ENCODE peak calls at places on chromosomes 6 and 20, in four cellular contexts. O is IMR-90, Z is H1, J is H9. H is an unnamed sample.

GRCh38 chr6:39188577-39188976 is 40.7 kb downstream of the KCNK5 start:
- DNase-seq in J (no peak), O (no peak), Z (no peak), H (no peak)

GRCh38 chr6:78947962-78948361 is 80.6 kb downstream of the IRAK1BP1 start:
- DNase-seq in Z (no peak), J (no peak), O (peak), H (no peak)

GRCh38 chr6:21560249-21560648 is 33.3 kb upstream of the SOX4 start:
- DNase-seq in J (no peak), O (no peak), Z (no peak), H (no peak)

GRCh38 chr20:22717466-22717865 is 133.1 kb upstream of the FOXA2 start:
- DNase-seq in Z (no peak), J (no peak), O (no peak), H (peak)

GRCh38 chr6:100160913-100161312 is 166.9 kb upstream of the MCHR2 start:
- DNase-seq in J (peak), O (no peak), Z (no peak), H (peak)

GRCh38 chr20:21027569-21027968 is 78.6 kb downstream of the LINC00237 start:
- DNase-seq in O (no peak), J (peak), Z (peak), H (peak)

GRCh38 chr20:20038586-20038985 is 13.7 kb downstream of the CRNKL1 start:
- DNase-seq in Z (no peak), J (no peak), O (no peak), H (no peak)

GRCh38 chr6:3775906-3776305 is 24.4 kb upstream of the PXDC1 start:
- DNase-seq in O (no peak), Z (no peak), J (no peak), H (no peak)

GRCh38 chr6:97765480-97765879 is 482.5 kb upstream of the MMS22L start:
- DNase-seq in O (peak), J (no peak), Z (no peak), H (no peak)

GRCh38 chr6:25302677-25303128 is 23.5 kb downstream of the CARMIL1 start:
- DNase-seq in O (peak), J (no peak), Z (no peak), H (no peak)

GRCh38 chr6:136290406-136291010 is 862 bp upstream of the BCLAF1 start:
- DNase-seq in Z (peak), J (peak), O (peak), H (peak)

GRCh38 chr20:4869290-4870193 is 131.8 kb downstream of the SLC23A2 start:
- DNase-seq in O (peak), Z (no peak), J (no peak), H (no peak)

GRCh38 chr20:11564491-11564890 is 353.2 kb upstream of the BTBD3 start:
- DNase-seq in J (peak), O (no peak), Z (no peak), H (peak)

GRCh38 chr6:63269470-63269869 is 50.3 kb downstream of the LGSN start:
- DNase-seq in O (no peak), Z (no peak), J (no peak), H (peak)

GRCh38 chr6:34528996-34529664 is 27.0 kb downstream of the SPDEF start:
- DNase-seq in J (no peak), O (no peak), Z (no peak), H (no peak)

GRCh38 chr6:157699777-157700636 is 123.0 kb upstream of the SNX9 start:
- DNase-seq in Z (no peak), O (no peak), J (peak), H (peak)

GRCh38 chr6:3844097-3844463 is 5.1 kb upstream of the FAM50B start:
- DNase-seq in Z (no peak), O (peak), J (no peak), H (no peak)

GRCh38 chr6:159633196-159633595 is 59.8 kb downstream of the SOD2 start:
- DNase-seq in Z (peak), J (no peak), O (peak), H (peak)

GRCh38 chr20:35000922-35001595 is 45.4 kb downstream of the MYH7B start:
- DNase-seq in J (no peak), Z (no peak), O (no peak), H (no peak)

GRCh38 chr20:31472395-31473330 is 2.3 kb downstream of the DEFB124 start:
- DNase-seq in Z (no peak), O (no peak), J (no peak), H (no peak)

GRCh38 chr6:116159782-116160524 is 34.0 kb upstream of the COL10A1 start:
- DNase-seq in O (peak), Z (no peak), J (no peak), H (no peak)

GRCh38 chr6:88725111-88725711 is 238.2 kb downstream of the RNGTT start:
- DNase-seq in Z (peak), J (peak), O (peak), H (peak)

GRCh38 chr6:78397537-78397936 is 469.8 kb upstream of the IRAK1BP1 start:
- DNase-seq in O (no peak), J (no peak), Z (no peak), H (no peak)

GRCh38 chr6:123668965-123669591 is 32.3 kb upstream of the TRDN start:
- DNase-seq in J (no peak), Z (no peak), O (no peak), H (no peak)

GRCh38 chr6:167129159-167129558 is 6.3 kb downstream of the CCR6 start:
- DNase-seq in O (no peak), Z (no peak), J (no peak), H (no peak)

GRCh38 chr6:167130008-167130677 is 7.2 kb downstream of the CCR6 start:
- DNase-seq in O (no peak), Z (no peak), J (no peak), H (no peak)

GRCh38 chr6:167130712-167131684 is 8.1 kb downstream of the CCR6 start:
- DNase-seq in O (no peak), J (no peak), Z (no peak), H (no peak)

GRCh38 chr6:167127785-167128531 is 5.1 kb downstream of the CCR6 start:
- DNase-seq in J (no peak), O (no peak), Z (no peak), H (no peak)

DNA sequence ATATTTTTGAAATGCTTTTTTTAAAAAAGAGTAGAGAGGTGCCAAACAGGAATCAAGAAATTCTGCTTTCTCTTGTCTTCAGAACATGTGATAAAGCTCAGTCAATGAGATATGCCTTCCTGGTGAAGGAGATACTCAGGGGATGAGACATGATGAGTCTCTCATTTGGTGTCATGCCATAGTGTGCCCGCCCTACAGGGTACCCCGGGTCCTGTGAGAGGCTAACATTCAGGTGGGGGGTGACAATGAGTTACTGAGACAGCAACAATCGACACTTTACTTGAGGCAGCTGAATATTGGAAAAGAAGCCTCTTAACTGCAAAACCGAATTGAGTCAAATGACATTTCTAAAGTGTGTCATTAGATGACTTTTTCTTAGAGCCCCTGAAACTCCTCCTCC is 6.7 kb downstream of the CCR6 start:
- DNase-seq in Z (no peak), J (no peak), O (no peak), H (no peak)
- H3K56ac ChIP-seq in Z (no peak), J (no peak), O (no peak), H (no peak)

GRCh38 chr6:131949615-131949908 is 1.6 kb downstream of the CCN2 start:
- DNase-seq in Z (no peak), O (peak), J (no peak), H (no peak)

GRCh38 chr6:131949909-131950766 is 1.0 kb downstream of the CCN2 start:
- DNase-seq in J (peak), Z (peak), O (peak), H (peak)

GRCh38 chr6:131950767-131951575 is at the start of gene CCN2:
- DNase-seq in J (peak), O (peak), Z (peak), H (peak)

GRCh38 chr6:131952886-131953509 is 1.8 kb upstream of the CCN2 start:
- DNase-seq in O (no peak), J (peak), Z (no peak), H (peak)

GRCh38 chr6:131951576-131952230 is 531 bp upstream of the CCN2 start:
- DNase-seq in O (no peak), Z (no peak), J (no peak), H (no peak)
- H3K9ac ChIP-seq in O (peak), Z (peak), J (peak), H (no peak)

GRCh38 chr6:85961125-85961524 is 318.4 kb upstream of the SYNCRIP start:
- DNase-seq in Z (no peak), J (no peak), O (no peak), H (no peak)

GRCh38 chr6:85966859-85967258 is 324.2 kb upstream of the SYNCRIP start:
- DNase-seq in Z (no peak), O (no peak), J (no peak), H (no peak)

GRCh38 chr6:85961746-85962145 is 319.1 kb upstream of the SYNCRIP start:
- DNase-seq in Z (no peak), O (no peak), J (no peak), H (no peak)
- H3K56ac ChIP-seq in Z (no peak), O (no peak), J (no peak), H (no peak)

DNA sequence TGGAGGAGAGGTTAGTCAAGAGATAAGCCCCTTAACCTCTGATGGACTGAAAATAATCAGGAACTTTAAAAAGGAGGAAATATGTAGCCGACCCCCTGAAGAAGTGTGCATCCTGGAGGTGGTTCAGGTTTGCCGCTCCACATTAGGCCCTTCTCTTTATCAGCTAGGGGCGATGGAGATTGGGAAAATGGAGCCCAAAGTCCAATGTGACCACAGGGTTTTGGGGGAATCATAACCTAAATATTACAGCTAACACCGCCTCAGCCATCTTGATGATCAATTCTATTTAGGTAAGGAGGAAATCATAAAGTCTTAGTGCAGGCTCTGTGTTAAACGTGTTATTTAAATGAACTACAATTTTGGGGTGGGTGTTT is 1.2 kb downstream of the OGFRL1 start:
- DNase-seq in J (no peak), O (no peak), Z (no peak), H (no peak)
- H3K9ac ChIP-seq in J (no peak), O (peak), Z (no peak), H (peak)

DNA sequence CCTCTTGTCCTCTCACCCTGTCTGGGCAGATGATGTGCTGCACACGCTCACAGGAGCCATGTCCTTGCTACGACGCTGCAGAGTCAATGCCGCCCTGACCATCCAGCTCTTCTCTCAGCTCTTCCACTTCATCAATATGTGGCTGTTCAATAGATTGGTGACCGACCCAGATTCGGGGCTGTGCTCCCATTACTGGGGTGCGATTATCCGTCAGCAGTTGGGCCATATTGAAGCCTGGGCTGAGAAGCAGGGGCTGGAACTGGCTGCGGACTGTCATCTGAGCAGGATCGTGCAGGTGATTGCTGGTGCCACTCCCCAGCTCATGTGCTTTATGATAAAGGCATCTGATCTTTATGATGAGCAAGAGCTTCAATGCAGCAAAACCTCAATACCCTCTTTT is 82.3 kb upstream of the KIF25 start:
- DNase-seq in O (no peak), J (no peak), Z (no peak), H (no peak)
- H3K56ac ChIP-seq in O (no peak), J (no peak), Z (no peak), H (no peak)

GRCh38 chr20:37921341-37921929 is 18.5 kb downstream of the VSTM2L start:
- DNase-seq in J (no peak), Z (no peak), O (no peak), H (no peak)

GRCh38 chr20:37922016-37922415 is 19.1 kb downstream of the VSTM2L start:
- DNase-seq in Z (no peak), O (no peak), J (no peak), H (no peak)

GRCh38 chr20:37920679-37921322 is 17.9 kb downstream of the VSTM2L start:
- DNase-seq in J (no peak), Z (no peak), O (no peak), H (no peak)

GRCh38 chr20:37919389-37920040 is 16.6 kb downstream of the VSTM2L start:
- DNase-seq in Z (no peak), O (no peak), J (no peak), H (no peak)

DNA sequence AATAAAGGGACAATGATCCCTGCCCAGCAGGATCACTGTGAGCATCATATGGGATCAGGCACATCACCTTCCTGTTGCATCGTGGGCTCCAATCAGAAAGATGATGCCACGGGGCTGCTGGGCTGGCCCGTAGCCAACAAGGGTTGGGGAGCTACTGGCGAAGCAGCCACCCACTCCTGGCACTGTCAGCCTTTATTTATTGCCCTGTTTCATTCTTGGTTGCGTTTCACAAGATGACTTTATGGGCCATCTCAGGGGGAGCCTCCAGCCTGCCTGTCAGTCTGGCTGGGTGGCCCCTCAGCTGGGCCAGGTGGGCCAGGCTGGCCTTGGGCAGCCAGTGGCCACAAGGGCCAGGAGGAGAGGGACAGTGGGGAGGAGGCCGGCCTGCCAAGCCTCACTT is 17.3 kb downstream of the VSTM2L start:
- DNase-seq in J (no peak), Z (no peak), O (no peak), H (no peak)
- H3K9ac ChIP-seq in J (no peak), Z (no peak), O (no peak), H (no peak)

DNA sequence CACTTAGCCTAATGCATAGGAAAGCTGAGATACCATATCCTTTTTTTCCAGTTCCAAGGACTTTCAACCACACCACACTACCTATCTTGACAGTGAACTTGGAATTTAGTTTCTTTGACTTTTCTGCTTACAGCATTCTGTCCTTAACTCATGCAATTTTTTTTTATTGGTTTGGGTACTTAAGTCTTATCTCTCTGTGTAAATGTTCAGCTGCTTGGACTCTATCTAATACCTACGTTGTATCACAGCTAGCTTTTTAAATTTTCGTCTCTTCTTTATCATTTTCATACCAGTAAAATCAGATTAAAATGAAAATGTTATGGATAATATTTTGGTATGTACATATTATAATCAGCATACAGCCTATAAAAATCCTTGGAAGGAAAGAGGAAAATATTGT is 106.9 kb upstream of the ADGRF1 start:
- DNase-seq in Z (no peak), O (no peak), J (no peak), H (no peak)
- H3K56ac ChIP-seq in Z (no peak), O (no peak), J (no peak), H (no peak)

DNA sequence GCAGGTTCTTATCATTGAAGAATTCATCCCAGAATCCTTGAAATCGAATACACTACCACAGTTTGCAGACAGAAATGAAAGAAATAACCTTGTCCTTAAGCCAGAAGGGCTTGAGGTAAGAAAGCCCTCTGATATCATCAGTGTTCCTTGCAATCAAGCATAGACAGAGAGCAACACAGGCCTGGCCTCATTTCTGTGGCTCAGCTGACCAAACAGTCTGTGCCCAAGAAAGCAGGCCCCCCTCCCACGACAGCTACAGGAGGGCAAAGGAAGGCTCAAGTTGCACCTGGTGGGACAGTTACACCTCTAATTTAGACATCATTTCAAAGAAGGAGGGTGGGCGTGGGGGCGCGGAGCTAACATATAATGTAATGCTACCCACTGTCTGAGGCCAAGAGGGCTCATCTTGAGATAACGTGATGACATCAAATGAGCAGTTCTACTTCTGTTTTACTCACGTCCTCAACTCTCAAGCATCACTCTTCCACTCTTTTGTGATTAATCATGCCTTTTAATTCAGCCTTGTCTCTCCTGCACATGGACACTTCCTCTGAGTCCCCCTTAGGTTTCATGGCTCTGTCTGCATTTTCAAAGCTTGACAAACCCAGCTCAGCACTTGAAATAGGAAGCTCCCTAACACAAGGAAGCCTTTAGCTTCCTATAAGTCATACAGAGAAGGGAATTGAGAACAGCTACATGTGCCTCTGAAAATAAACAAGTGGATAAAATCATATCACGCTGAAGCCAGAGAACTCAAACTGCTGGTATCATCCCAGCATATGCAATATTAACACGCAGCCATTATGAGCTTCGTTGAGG is 21.4 kb downstream of the KIF16B start:
- DNase-seq in J (no peak), O (peak), Z (no peak), H (no peak)
- H3K9ac ChIP-seq in J (no peak), O (no peak), Z (no peak), H (no peak)

DNA sequence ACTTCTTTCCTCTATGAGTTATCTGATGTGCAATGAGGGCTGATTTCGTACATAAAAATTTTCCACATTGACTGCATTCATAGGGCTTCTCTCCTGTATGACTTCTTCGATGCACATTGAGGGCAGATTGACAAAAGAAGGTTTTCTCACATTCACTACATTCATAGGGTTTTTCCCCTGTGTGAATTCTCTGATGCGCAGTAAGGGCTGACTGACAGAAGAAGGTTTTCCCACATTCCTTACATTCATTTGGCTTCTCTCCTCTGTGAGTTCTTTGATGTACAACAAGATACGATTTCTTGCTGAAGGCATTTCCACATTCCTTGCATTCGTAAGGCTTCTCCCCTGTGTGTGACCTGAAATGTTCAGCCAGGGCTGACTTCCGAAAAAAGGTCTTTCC is 11.4 kb downstream of the ZNF334 start:
- DNase-seq in O (no peak), Z (no peak), J (no peak), H (peak)
- H3K56ac ChIP-seq in O (no peak), Z (no peak), J (no peak), H (no peak)